ENCODE peak calls at places on chromosomes 11 and 22, in seven cellular contexts. One of them, this sample, is unnamed.

GRCh38 chr11:31820438-31820818 is 9.3 kb upstream of the PAX6 start:
- DNase-seq in NCI-H2029: no peak
- DNase-seq in hypothalamus: no peak
- DNase-seq in iris pigment epithelial cell: no peak
- DNase-seq in A172: no peak
- DNase-seq in ovary: no peak
- DNase-seq in NCI-H510A treated with DMSO at 0.1 percent for 48 hours: no peak
- DNase-seq in this sample: no peak

GRCh38 chr11:1152316-1153104 is 5.2 kb upstream of the MUC5AC start:
- DNase-seq in NCI-H2029: no peak
- DNase-seq in iris pigment epithelial cell: peak
- DNase-seq in hypothalamus: no peak
- DNase-seq in ovary: peak
- DNase-seq in NCI-H510A treated with DMSO at 0.1 percent for 48 hours: no peak
- DNase-seq in A172: peak
- DNase-seq in this sample: no peak

GRCh38 chr22:49826603-49827306 is 918 bp downstream of the BRD1 start:
- DNase-seq in iris pigment epithelial cell: peak
- DNase-seq in NCI-H510A treated with DMSO at 0.1 percent for 48 hours: no peak
- DNase-seq in A172: no peak
- DNase-seq in hypothalamus: no peak
- DNase-seq in NCI-H2029: no peak
- DNase-seq in ovary: peak
- DNase-seq in this sample: peak

GRCh38 chr22:29197096-29197495 is 8.6 kb upstream of the EMID1 start:
- DNase-seq in A172: no peak
- DNase-seq in iris pigment epithelial cell: no peak
- DNase-seq in NCI-H510A treated with DMSO at 0.1 percent for 48 hours: no peak
- DNase-seq in ovary: no peak
- DNase-seq in NCI-H2029: no peak
- DNase-seq in hypothalamus: no peak
- DNase-seq in this sample: no peak

GRCh38 chr11:48003926-48004325 is 23.6 kb downstream of the PTPRJ start:
- DNase-seq in iris pigment epithelial cell: no peak
- DNase-seq in NCI-H510A treated with DMSO at 0.1 percent for 48 hours: no peak
- DNase-seq in NCI-H2029: no peak
- DNase-seq in ovary: no peak
- DNase-seq in A172: no peak
- DNase-seq in hypothalamus: no peak
- DNase-seq in this sample: no peak

GRCh38 chr11:10693509-10694071 is at the start of gene IRAG1:
- DNase-seq in NCI-H510A treated with DMSO at 0.1 percent for 48 hours: no peak
- DNase-seq in iris pigment epithelial cell: peak
- DNase-seq in NCI-H2029: no peak
- DNase-seq in ovary: peak
- DNase-seq in A172: no peak
- DNase-seq in hypothalamus: peak
- DNase-seq in this sample: peak

GRCh38 chr11:33182246-33182878 is 21.1 kb upstream of the CSTF3 start:
- DNase-seq in A172: no peak
- DNase-seq in hypothalamus: no peak
- DNase-seq in iris pigment epithelial cell: no peak
- DNase-seq in NCI-H2029: no peak
- DNase-seq in ovary: no peak
- DNase-seq in NCI-H510A treated with DMSO at 0.1 percent for 48 hours: no peak
- DNase-seq in this sample: no peak

GRCh38 chr11:2898366-2899079 is 12.9 kb upstream of the CDKN1C start:
- DNase-seq in hypothalamus: no peak
- DNase-seq in NCI-H2029: peak
- DNase-seq in iris pigment epithelial cell: peak
- DNase-seq in A172: peak
- DNase-seq in ovary: no peak
- DNase-seq in NCI-H510A treated with DMSO at 0.1 percent for 48 hours: no peak
- DNase-seq in this sample: peak

GRCh38 chr11:17458268-17458667 is 18.4 kb downstream of the ABCC8 start:
- DNase-seq in NCI-H2029: no peak
- DNase-seq in hypothalamus: no peak
- DNase-seq in iris pigment epithelial cell: no peak
- DNase-seq in A172: no peak
- DNase-seq in NCI-H510A treated with DMSO at 0.1 percent for 48 hours: no peak
- DNase-seq in ovary: no peak
- DNase-seq in this sample: no peak

GRCh38 chr11:9880657-9881056 is 216.8 kb downstream of the SWAP70 start:
- DNase-seq in ovary: no peak
- DNase-seq in NCI-H510A treated with DMSO at 0.1 percent for 48 hours: no peak
- DNase-seq in NCI-H2029: no peak
- DNase-seq in A172: no peak
- DNase-seq in iris pigment epithelial cell: no peak
- DNase-seq in hypothalamus: no peak
- DNase-seq in this sample: no peak

GRCh38 chr11:119727523-119728081 is 1.4 kb downstream of the NECTIN1 start:
- DNase-seq in NCI-H2029: peak
- DNase-seq in ovary: peak
- DNase-seq in A172: no peak
- DNase-seq in iris pigment epithelial cell: no peak
- DNase-seq in hypothalamus: no peak
- DNase-seq in NCI-H510A treated with DMSO at 0.1 percent for 48 hours: no peak
- DNase-seq in this sample: no peak

GRCh38 chr11:80773919-80774318 is 1333.1 kb upstream of the TENM4 start:
- DNase-seq in NCI-H2029: no peak
- DNase-seq in NCI-H510A treated with DMSO at 0.1 percent for 48 hours: no peak
- DNase-seq in A172: no peak
- DNase-seq in hypothalamus: no peak
- DNase-seq in ovary: no peak
- DNase-seq in iris pigment epithelial cell: no peak
- DNase-seq in this sample: no peak

GRCh38 chr22:29062286-29062949 is 787 bp upstream of the C22orf31 start:
- DNase-seq in A172: no peak
- DNase-seq in hypothalamus: no peak
- DNase-seq in iris pigment epithelial cell: no peak
- DNase-seq in NCI-H510A treated with DMSO at 0.1 percent for 48 hours: no peak
- DNase-seq in ovary: no peak
- DNase-seq in NCI-H2029: no peak
- DNase-seq in this sample: no peak

GRCh38 chr11:58188770-58189169 is at the start of gene OR9Q2:
- DNase-seq in ovary: no peak
- DNase-seq in iris pigment epithelial cell: no peak
- DNase-seq in A172: no peak
- DNase-seq in NCI-H2029: no peak
- DNase-seq in NCI-H510A treated with DMSO at 0.1 percent for 48 hours: no peak
- DNase-seq in hypothalamus: no peak
- DNase-seq in this sample: no peak

GRCh38 chr11:1060410-1060809 is 14.3 kb upstream of the MUC2 start:
- DNase-seq in iris pigment epithelial cell: no peak
- DNase-seq in hypothalamus: no peak
- DNase-seq in NCI-H2029: no peak
- DNase-seq in ovary: peak
- DNase-seq in NCI-H510A treated with DMSO at 0.1 percent for 48 hours: no peak
- DNase-seq in A172: no peak
- DNase-seq in this sample: no peak

GRCh38 chr11:19922689-19923035 is 210.0 kb downstream of the NAV2 start:
- DNase-seq in ovary: no peak
- DNase-seq in hypothalamus: no peak
- DNase-seq in NCI-H2029: no peak
- DNase-seq in iris pigment epithelial cell: no peak
- DNase-seq in NCI-H510A treated with DMSO at 0.1 percent for 48 hours: no peak
- DNase-seq in A172: no peak
- DNase-seq in this sample: peak

GRCh38 chr11:3152471-3153110 is 12.5 kb downstream of the OSBPL5 start:
- DNase-seq in iris pigment epithelial cell: peak
- DNase-seq in hypothalamus: no peak
- DNase-seq in A172: no peak
- DNase-seq in NCI-H510A treated with DMSO at 0.1 percent for 48 hours: no peak
- DNase-seq in NCI-H2029: no peak
- DNase-seq in ovary: no peak
- DNase-seq in this sample: peak

GRCh38 chr11:14974021-14974698 is 2.0 kb upstream of the CALCA start:
- DNase-seq in hypothalamus: no peak
- DNase-seq in ovary: no peak
- DNase-seq in NCI-H2029: no peak
- DNase-seq in A172: no peak
- DNase-seq in iris pigment epithelial cell: no peak
- DNase-seq in NCI-H510A treated with DMSO at 0.1 percent for 48 hours: no peak
- DNase-seq in this sample: no peak

GRCh38 chr11:133951484-133952198 is 5.1 kb downstream of the IGSF9B start:
- DNase-seq in NCI-H2029: peak
- DNase-seq in hypothalamus: peak
- DNase-seq in iris pigment epithelial cell: peak
- DNase-seq in ovary: no peak
- DNase-seq in NCI-H510A treated with DMSO at 0.1 percent for 48 hours: peak
- DNase-seq in A172: peak
- DNase-seq in this sample: no peak

GRCh38 chr22:49633010-49633324 is 194.7 kb downstream of the BRD1 start:
- DNase-seq in iris pigment epithelial cell: no peak
- DNase-seq in ovary: no peak
- DNase-seq in A172: no peak
- DNase-seq in hypothalamus: no peak
- DNase-seq in NCI-H510A treated with DMSO at 0.1 percent for 48 hours: no peak
- DNase-seq in NCI-H2029: no peak
- DNase-seq in this sample: no peak

GRCh38 chr22:41619979-41620645 is 731 bp downstream of the DESI1 start:
- DNase-seq in iris pigment epithelial cell: peak
- DNase-seq in NCI-H2029: peak
- DNase-seq in NCI-H510A treated with DMSO at 0.1 percent for 48 hours: peak
- DNase-seq in hypothalamus: peak
- DNase-seq in ovary: peak
- DNase-seq in A172: no peak
- DNase-seq in this sample: no peak

GRCh38 chr11:24078056-24078455 is 418.8 kb upstream of the LUZP2 start:
- DNase-seq in A172: no peak
- DNase-seq in NCI-H510A treated with DMSO at 0.1 percent for 48 hours: no peak
- DNase-seq in iris pigment epithelial cell: peak
- DNase-seq in hypothalamus: no peak
- DNase-seq in ovary: no peak
- DNase-seq in NCI-H2029: no peak
- DNase-seq in this sample: no peak

GRCh38 chr11:75931124-75931523 is 116.1 kb downstream of the UVRAG start:
- DNase-seq in ovary: no peak
- DNase-seq in hypothalamus: no peak
- DNase-seq in A172: no peak
- DNase-seq in NCI-H2029: no peak
- DNase-seq in NCI-H510A treated with DMSO at 0.1 percent for 48 hours: no peak
- DNase-seq in iris pigment epithelial cell: peak
- DNase-seq in this sample: peak

GRCh38 chr11:44559207-44559943 is 6.1 kb upstream of the CD82 start:
- DNase-seq in iris pigment epithelial cell: no peak
- DNase-seq in NCI-H510A treated with DMSO at 0.1 percent for 48 hours: no peak
- DNase-seq in A172: peak
- DNase-seq in NCI-H2029: no peak
- DNase-seq in ovary: no peak
- DNase-seq in hypothalamus: no peak
- DNase-seq in this sample: no peak

GRCh38 chr11:103624708-103625623 is 411.5 kb upstream of the DDI1 start:
- DNase-seq in hypothalamus: no peak
- DNase-seq in iris pigment epithelial cell: peak
- DNase-seq in A172: peak
- DNase-seq in NCI-H2029: no peak
- DNase-seq in ovary: no peak
- DNase-seq in NCI-H510A treated with DMSO at 0.1 percent for 48 hours: no peak
- DNase-seq in this sample: peak